ENCODE peak calls at places on chromosomes 3 and 15, in five cellular contexts. O is H54, S is NCI-H1048, C is spleen, R is mucosa of descending colon. F is an unnamed sample.

GRCh38 chr3:43691120-43692002 is 623 bp downstream of the ABHD5 start:
- DNase-seq in O (peak), S (no peak), C (peak), R (peak), F (peak)

GRCh38 chr3:16828815-16829214 is 55.9 kb upstream of the PLCL2 start:
- DNase-seq in O (peak), S (no peak), C (no peak), R (no peak), F (peak)

GRCh38 chr15:79314811-79315210 is 3.9 kb downstream of the TMED3 start:
- DNase-seq in O (no peak), S (no peak), C (no peak), R (no peak), F (no peak)

GRCh38 chr15:72790302-72790955 is 6.9 kb upstream of the ADPGK start:
- DNase-seq in O (no peak), S (no peak), C (no peak), R (no peak), F (no peak)

GRCh38 chr15:43266834-43267233 is at the start of gene TGM5:
- DNase-seq in O (no peak), S (no peak), C (no peak), R (no peak), F (no peak)

GRCh38 chr15:66721501-66721937 is 19.5 kb downstream of the SMAD6 start:
- DNase-seq in O (no peak), S (no peak), C (peak), R (no peak), F (no peak)

GRCh38 chr15:63933522-63933921 is 99.8 kb upstream of the HERC1 start:
- DNase-seq in O (no peak), S (no peak), C (no peak), R (no peak), F (no peak)

GRCh38 chr3:173138031-173138430 is 3.0 kb downstream of the SPATA16 start:
- DNase-seq in O (no peak), S (no peak), C (no peak), R (no peak), F (no peak)

GRCh38 chr3:184727357-184728060 is 15.6 kb upstream of the MAGEF1 start:
- DNase-seq in O (peak), S (peak), C (no peak), R (no peak), F (peak)

GRCh38 chr3:17850448-17850847 is 108.0 kb upstream of the TBC1D5 start:
- DNase-seq in O (no peak), S (no peak), C (no peak), R (no peak), F (no peak)